ENCODE peak calls at places on chromosomes 13 and 19, in four cellular contexts. U is colonic mucosa, Q is thoracic aorta, T is SK-N-SH. A is an unnamed sample.

GRCh38 chr19:43595605-43595998 is 332 bp downstream of the IRGQ start:
- DNase-seq in U (peak), Q (no peak), T (no peak), A (peak)

GRCh38 chr13:35703061-35703460 is 226.6 kb upstream of the MAB21L1 start:
- DNase-seq in U (no peak), Q (no peak), T (no peak), A (no peak)

GRCh38 chr19:34241513-34242337 is 12.6 kb upstream of the GARRE1 start:
- DNase-seq in U (peak), Q (no peak), T (no peak), A (peak)

GRCh38 chr19:30932854-30933253 is 416.4 kb downstream of the TSHZ3 start:
- DNase-seq in U (no peak), Q (no peak), T (no peak), A (no peak)

GRCh38 chr13:23902975-23903905 is 5.9 kb upstream of the C1QTNF9B start:
- DNase-seq in U (no peak), Q (no peak), T (peak), A (no peak)

GRCh38 chr19:4161415-4162077 is 8.1 kb downstream of the CREB3L3 start:
- DNase-seq in U (no peak), Q (no peak), T (no peak), A (no peak)

GRCh38 chr13:113646921-113647340 is 11.1 kb downstream of the ATP4B start:
- DNase-seq in U (no peak), Q (no peak), T (no peak), A (peak)

GRCh38 chr19:16593181-16593580 is 21.0 kb upstream of the SLC35E1 start:
- DNase-seq in U (no peak), Q (no peak), T (no peak), A (no peak)

GRCh38 chr13:98285317-98285716 is 108.2 kb upstream of the RNF113B start:
- DNase-seq in U (no peak), Q (no peak), T (peak), A (no peak)

GRCh38 chr13:27401210-27401609 is 23.2 kb upstream of the GTF3A start:
- DNase-seq in U (peak), Q (no peak), T (no peak), A (no peak)

GRCh38 chr13:73223372-73223781 is 164.6 kb downstream of the KLF5 start:
- DNase-seq in U (no peak), Q (no peak), T (no peak), A (no peak)

GRCh38 chr19:39307822-39308530 is 11.8 kb downstream of the IFNL1 start:
- DNase-seq in U (no peak), Q (no peak), T (no peak), A (no peak)

GRCh38 chr13:28136916-28137315 is 1.4 kb upstream of the PAN3 start:
- DNase-seq in U (no peak), Q (no peak), T (no peak), A (no peak)

GRCh38 chr19:16661480-16662034 is 618 bp downstream of the TMEM38A start:
- DNase-seq in U (peak), Q (peak), T (peak), A (no peak)

GRCh38 chr13:80497007-80497406 is 156.1 kb upstream of the SPRY2 start:
- DNase-seq in U (no peak), Q (no peak), T (peak), A (no peak)

GRCh38 chr13:79482271-79482970 is 1.5 kb downstream of the NDFIP2 start:
- DNase-seq in U (no peak), Q (no peak), T (no peak), A (no peak)

GRCh38 chr13:79477968-79478367 is 3.0 kb upstream of the NDFIP2 start:
- DNase-seq in U (no peak), Q (no peak), T (no peak), A (no peak)

GRCh38 chr13:79483302-79483701 is 2.3 kb downstream of the NDFIP2 start:
- DNase-seq in U (no peak), Q (no peak), T (no peak), A (no peak)

GRCh38 chr13:79481685-79482052 is 714 bp downstream of the NDFIP2 start:
- DNase-seq in U (peak), Q (no peak), T (peak), A (no peak)

GRCh38 chr13:79480954-79481684 is at the start of gene NDFIP2:
- DNase-seq in U (peak), Q (peak), T (peak), A (peak)
- TF ChIP-seq CTCF in U (no peak), Q (no peak), T (no peak), A (no peak)

DNA sequence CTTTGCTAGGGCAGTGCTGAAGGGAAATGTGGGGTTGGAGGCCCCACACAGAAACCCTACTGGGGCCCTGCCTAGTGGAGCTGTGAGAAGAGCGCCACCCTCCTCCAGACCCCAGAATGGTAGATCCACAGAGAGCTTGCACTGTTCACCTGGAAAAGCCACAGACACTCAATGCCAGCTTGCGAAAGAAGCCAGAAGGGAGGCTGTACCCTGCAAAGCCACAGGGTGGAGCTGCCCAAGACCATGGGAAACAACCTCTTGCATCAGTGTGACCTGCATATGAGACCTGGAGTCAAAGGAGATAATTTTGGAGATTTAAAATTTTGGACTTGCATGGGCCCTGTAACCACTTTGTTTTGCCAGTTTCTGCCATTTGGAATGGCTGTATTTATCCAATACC is 615.4 kb upstream of the MIR17HG start:
- DNase-seq in U (no peak), Q (no peak), T (no peak), A (no peak)
- TF ChIP-seq CTCF in U (no peak), Q (no peak), T (peak), A (no peak)

DNA sequence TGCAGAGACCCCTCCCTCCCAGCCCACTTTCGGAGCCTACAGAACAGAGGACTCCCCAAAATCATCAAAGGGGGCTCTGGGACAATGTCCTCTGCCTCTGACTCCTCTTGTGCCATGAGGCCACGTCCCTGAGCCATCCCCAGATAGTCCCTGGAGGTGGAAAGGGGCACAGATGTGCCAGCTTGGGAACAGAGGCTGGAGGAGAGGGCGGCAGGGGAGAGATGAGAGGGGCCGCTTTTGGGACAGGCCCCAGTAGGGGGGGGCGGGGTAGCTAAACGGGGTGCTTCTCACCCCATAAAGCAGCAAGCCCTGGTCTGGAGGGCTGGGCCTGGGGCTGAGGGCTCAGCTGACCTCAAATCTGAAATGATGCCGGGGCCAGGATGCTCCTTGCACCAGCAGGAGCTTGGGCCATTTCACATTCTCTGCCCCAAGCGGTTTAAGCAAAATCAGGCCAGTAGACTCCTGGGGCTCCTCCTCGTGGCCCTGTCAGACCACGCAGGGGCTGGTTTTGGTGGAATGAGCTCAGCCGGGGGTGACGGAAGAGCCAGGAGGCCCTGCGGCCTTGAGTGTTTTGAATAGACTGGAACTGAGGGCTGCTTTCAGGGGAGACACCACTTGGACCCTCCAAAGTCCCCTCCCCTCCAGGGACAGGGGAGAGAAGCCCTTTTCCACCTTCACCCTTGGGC is 27.1 kb downstream of the ONECUT3 start:
- DNase-seq in U (no peak), Q (no peak), T (peak), A (no peak)
- TF ChIP-seq CTCF in U (no peak), Q (no peak), T (peak), A (no peak)

DNA sequence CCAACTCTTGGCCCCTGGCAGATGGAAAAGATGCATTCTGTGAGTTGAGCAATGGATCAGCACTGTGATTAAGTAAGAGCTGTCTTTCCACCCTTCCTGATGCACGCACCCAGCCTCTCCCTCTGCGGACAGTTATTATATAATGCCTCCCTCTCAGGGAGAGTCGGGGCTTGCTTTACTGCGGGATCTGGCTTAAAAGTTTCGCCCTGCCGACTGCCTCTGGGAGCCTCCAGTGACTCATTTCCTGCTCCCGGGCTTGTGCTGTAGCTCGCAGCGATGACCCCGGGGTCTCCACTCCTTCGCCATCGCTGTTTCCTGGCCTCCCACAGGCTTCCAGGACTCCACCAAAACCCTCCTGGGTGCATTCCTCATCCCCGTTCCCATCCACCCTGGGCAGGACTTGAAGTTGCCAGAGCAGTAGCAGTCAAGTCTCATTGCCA is 107.4 kb upstream of the SLC7A1 start:
- DNase-seq in U (no peak), Q (no peak), T (no peak), A (no peak)
- TF ChIP-seq CTCF in U (no peak), Q (no peak), T (no peak), A (no peak)

GRCh38 chr19:1837625-1838105 is 10.6 kb downstream of the REXO1 start:
- DNase-seq in U (peak), Q (no peak), T (peak), A (peak)

GRCh38 chr19:1843116-1843515 is 5.2 kb downstream of the REXO1 start:
- DNase-seq in U (no peak), Q (no peak), T (no peak), A (no peak)

GRCh38 chr19:1839658-1840540 is 8.4 kb downstream of the REXO1 start:
- DNase-seq in U (peak), Q (no peak), T (no peak), A (no peak)

GRCh38 chr19:1841209-1841924 is 6.9 kb downstream of the REXO1 start:
- DNase-seq in U (no peak), Q (no peak), T (no peak), A (no peak)

DNA sequence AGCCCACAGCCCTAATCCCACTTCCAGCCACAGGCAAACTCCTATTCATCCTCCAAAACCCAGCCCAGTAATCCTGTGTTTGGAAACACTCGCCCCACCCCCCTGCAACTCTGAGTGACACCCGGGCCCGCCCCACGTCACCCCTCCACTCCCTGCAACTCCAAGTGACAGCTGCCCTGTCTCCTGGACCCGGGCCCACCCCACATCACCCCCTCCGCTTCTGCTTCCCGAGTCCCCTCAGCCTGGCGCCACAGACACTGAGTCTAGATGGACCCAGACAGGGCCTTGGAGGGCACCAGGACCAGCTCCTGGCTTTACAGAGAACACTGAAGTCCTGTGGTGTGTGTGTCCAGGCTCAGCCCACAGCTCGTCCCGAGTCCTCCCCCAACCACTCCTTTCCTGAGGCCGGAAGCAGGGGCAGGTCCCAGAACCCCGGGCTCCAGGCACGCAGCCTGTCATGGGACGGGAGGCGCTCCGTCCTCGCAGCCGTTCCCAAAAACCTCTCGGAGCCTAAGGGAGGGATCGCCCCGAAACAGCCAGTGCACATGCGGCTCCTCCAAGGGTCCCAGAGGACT is 7.7 kb downstream of the REXO1 start:
- DNase-seq in U (no peak), Q (no peak), T (no peak), A (no peak)
- TF ChIP-seq CTCF in U (no peak), Q (no peak), T (no peak), A (no peak)

GRCh38 chr19:11558881-11559828 is at the start of gene ELOF1:
- DNase-seq in U (peak), Q (peak), T (peak), A (peak)
- TF ChIP-seq CTCF in U (no peak), Q (peak), T (peak), A (no peak)

GRCh38 chr13:49217962-49218492 is 2.1 kb upstream of the MLNR start:
- DNase-seq in U (no peak), Q (no peak), T (no peak), A (no peak)
- TF ChIP-seq CTCF in U (no peak), Q (no peak), T (no peak), A (no peak)

DNA sequence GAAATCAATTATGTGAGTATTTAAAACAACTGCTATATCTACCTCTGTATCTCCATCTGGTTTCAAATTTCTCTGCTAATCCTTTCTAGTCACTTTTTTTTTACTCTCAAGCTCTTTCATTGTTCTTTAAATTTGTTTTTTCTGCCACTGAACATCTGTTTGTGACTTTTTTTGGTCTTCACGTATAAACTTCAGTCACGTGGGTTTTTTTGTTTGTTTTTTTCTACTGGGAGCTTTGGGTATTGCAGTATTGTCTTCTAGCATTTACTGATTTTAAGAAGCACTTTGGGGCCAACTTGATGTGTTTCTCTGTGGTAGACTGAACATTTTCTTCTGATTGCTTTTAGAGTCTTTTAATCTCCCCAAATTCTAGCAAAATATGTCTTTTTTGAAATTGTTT is 262.6 kb upstream of the RXFP2 start:
- DNase-seq in U (no peak), Q (no peak), T (no peak), A (no peak)
- TF ChIP-seq CTCF in U (no peak), Q (no peak), T (peak), A (peak)

A was measured in mesothelial cell of epicardium.